ENCODE peak calls at places on chromosomes 5 and 9, in eight cellular contexts. One of them, this sample, is unnamed. For H3K9me3, the result is how much of the 10 kb centered on the place peaks cover.

GRCh38 chr9:91937031-91937430 is 13.0 kb downstream of the ROR2 start:
- DNase-seq in stomach: peak
- DNase-seq in sigmoid colon: no peak
- DNase-seq in CD4-positive, alpha-beta T cell: no peak
- DNase-seq in tibial nerve: no peak
- DNase-seq in NT2/D1: no peak
- DNase-seq in OCI-LY7: no peak
- DNase-seq in colonic mucosa: no peak
- DNase-seq in this sample: no peak

GRCh38 chr5:69074664-69075521 is 18.9 kb upstream of the SLC30A5 start:
- DNase-seq in stomach: no peak
- DNase-seq in sigmoid colon: no peak
- DNase-seq in CD4-positive, alpha-beta T cell: no peak
- DNase-seq in tibial nerve: no peak
- DNase-seq in NT2/D1: no peak
- DNase-seq in OCI-LY7: no peak
- DNase-seq in colonic mucosa: no peak
- DNase-seq in this sample: no peak

GRCh38 chr5:40480392-40480791 is 199.3 kb upstream of the PTGER4 start:
- DNase-seq in stomach: no peak
- DNase-seq in sigmoid colon: no peak
- DNase-seq in CD4-positive, alpha-beta T cell: no peak
- DNase-seq in tibial nerve: no peak
- DNase-seq in NT2/D1: no peak
- DNase-seq in OCI-LY7: no peak
- DNase-seq in colonic mucosa: no peak
- DNase-seq in this sample: no peak

GRCh38 chr9:137376386-137376785 is 46.6 kb downstream of the EXD3 start:
- DNase-seq in stomach: no peak
- DNase-seq in sigmoid colon: no peak
- DNase-seq in CD4-positive, alpha-beta T cell: no peak
- DNase-seq in tibial nerve: no peak
- DNase-seq in NT2/D1: no peak
- DNase-seq in OCI-LY7: no peak
- DNase-seq in colonic mucosa: no peak
- DNase-seq in this sample: no peak

GRCh38 chr5:77851229-77852067 is 75.3 kb upstream of the TBCA start:
- DNase-seq in stomach: no peak
- DNase-seq in sigmoid colon: no peak
- DNase-seq in CD4-positive, alpha-beta T cell: no peak
- DNase-seq in tibial nerve: no peak
- DNase-seq in NT2/D1: no peak
- DNase-seq in OCI-LY7: no peak
- DNase-seq in colonic mucosa: no peak
- DNase-seq in this sample: no peak

GRCh38 chr9:14782652-14783051 is 60.1 kb upstream of the CER1 start:
- DNase-seq in stomach: no peak
- DNase-seq in sigmoid colon: no peak
- DNase-seq in CD4-positive, alpha-beta T cell: no peak
- DNase-seq in tibial nerve: no peak
- DNase-seq in NT2/D1: no peak
- DNase-seq in OCI-LY7: no peak
- DNase-seq in colonic mucosa: no peak
- DNase-seq in this sample: no peak

GRCh38 chr9:133842174-133842573 is 104.0 kb upstream of the SARDH start:
- DNase-seq in stomach: peak
- DNase-seq in sigmoid colon: no peak
- DNase-seq in CD4-positive, alpha-beta T cell: no peak
- DNase-seq in tibial nerve: peak
- DNase-seq in NT2/D1: no peak
- DNase-seq in OCI-LY7: no peak
- DNase-seq in colonic mucosa: peak
- DNase-seq in this sample: no peak

GRCh38 chr5:81301221-81302015 is at the start of gene ZCCHC9:
- DNase-seq in stomach: peak
- DNase-seq in sigmoid colon: peak
- DNase-seq in CD4-positive, alpha-beta T cell: peak
- DNase-seq in tibial nerve: peak
- DNase-seq in NT2/D1: peak
- DNase-seq in OCI-LY7: peak
- DNase-seq in colonic mucosa: peak
- DNase-seq in this sample: peak

GRCh38 chr5:2985718-2986117 is 234.2 kb upstream of the IRX2 start:
- DNase-seq in stomach: no peak
- DNase-seq in sigmoid colon: no peak
- DNase-seq in CD4-positive, alpha-beta T cell: no peak
- DNase-seq in tibial nerve: no peak
- DNase-seq in NT2/D1: no peak
- DNase-seq in OCI-LY7: no peak
- DNase-seq in colonic mucosa: no peak
- DNase-seq in this sample: no peak

GRCh38 chr9:89893886-89894285 is 289.1 kb downstream of the GADD45G start:
- DNase-seq in stomach: no peak
- DNase-seq in sigmoid colon: no peak
- DNase-seq in CD4-positive, alpha-beta T cell: no peak
- DNase-seq in tibial nerve: no peak
- DNase-seq in NT2/D1: no peak
- DNase-seq in OCI-LY7: no peak
- DNase-seq in colonic mucosa: no peak
- DNase-seq in this sample: no peak

GRCh38 chr9:110655723-110656641 is 12.6 kb upstream of the MUSK start:
- DNase-seq in stomach: no peak
- DNase-seq in sigmoid colon: peak
- DNase-seq in CD4-positive, alpha-beta T cell: no peak
- DNase-seq in tibial nerve: peak
- DNase-seq in NT2/D1: no peak
- DNase-seq in OCI-LY7: no peak
- DNase-seq in colonic mucosa: no peak
- DNase-seq in this sample: no peak

GRCh38 chr5:98713027-98713426 is 60.4 kb upstream of the RGMB start:
- DNase-seq in stomach: no peak
- DNase-seq in sigmoid colon: no peak
- DNase-seq in CD4-positive, alpha-beta T cell: no peak
- DNase-seq in tibial nerve: no peak
- DNase-seq in NT2/D1: no peak
- DNase-seq in OCI-LY7: no peak
- DNase-seq in colonic mucosa: no peak
- DNase-seq in this sample: no peak

GRCh38 chr5:7078901-7079300 is 317.0 kb upstream of the ADCY2 start:
- DNase-seq in stomach: no peak
- DNase-seq in sigmoid colon: no peak
- DNase-seq in CD4-positive, alpha-beta T cell: no peak
- DNase-seq in tibial nerve: peak
- DNase-seq in NT2/D1: peak
- DNase-seq in OCI-LY7: peak
- DNase-seq in colonic mucosa: peak
- DNase-seq in this sample: no peak

GRCh38 chr9:107740088-107740980 is 250.8 kb upstream of the KLF4 start:
- DNase-seq in stomach: no peak
- DNase-seq in sigmoid colon: no peak
- DNase-seq in CD4-positive, alpha-beta T cell: no peak
- DNase-seq in tibial nerve: peak
- DNase-seq in NT2/D1: no peak
- DNase-seq in OCI-LY7: no peak
- DNase-seq in colonic mucosa: peak
- DNase-seq in this sample: no peak

GRCh38 chr5:57346336-57346735 is 136.3 kb downstream of the ACTBL2 start:
- DNase-seq in stomach: no peak
- DNase-seq in sigmoid colon: no peak
- DNase-seq in CD4-positive, alpha-beta T cell: no peak
- DNase-seq in tibial nerve: no peak
- DNase-seq in NT2/D1: no peak
- DNase-seq in OCI-LY7: no peak
- DNase-seq in colonic mucosa: no peak
- DNase-seq in this sample: no peak

DNA sequence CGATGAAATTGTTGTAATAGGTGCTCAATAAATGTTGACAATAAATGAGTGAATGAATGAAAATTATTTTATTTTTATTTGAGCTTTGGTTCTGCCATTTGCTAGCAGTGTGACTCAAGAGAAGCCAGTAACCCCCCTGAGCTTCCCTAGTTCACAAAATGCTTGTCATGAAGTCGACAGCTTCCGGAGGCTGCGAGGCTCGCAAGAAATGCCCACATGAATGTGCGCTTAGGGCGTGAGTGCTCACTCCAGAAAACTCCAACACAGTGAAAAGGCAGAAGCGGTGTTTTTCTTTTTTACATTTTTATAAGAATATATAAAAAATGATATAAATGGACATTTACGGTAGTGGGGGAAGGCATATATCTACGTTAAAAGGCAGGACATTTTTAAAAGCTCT is 26.5 kb downstream of the CDKN2A start:
- DNase-seq in stomach: no peak
- DNase-seq in sigmoid colon: no peak
- DNase-seq in CD4-positive, alpha-beta T cell: no peak
- DNase-seq in tibial nerve: no peak
- DNase-seq in NT2/D1: no peak
- DNase-seq in OCI-LY7: no peak
- DNase-seq in colonic mucosa: no peak
- DNase-seq in this sample: no peak
- H3K9me3 ChIP-seq in stomach: under half
- H3K9me3 ChIP-seq in sigmoid colon: under half
- H3K9me3 ChIP-seq in CD4-positive, alpha-beta T cell: half or more
- H3K9me3 ChIP-seq in tibial nerve: under half
- H3K9me3 ChIP-seq in NT2/D1: under half
- H3K9me3 ChIP-seq in OCI-LY7: under half
- H3K9me3 ChIP-seq in colonic mucosa: under half
- H3K9me3 ChIP-seq in this sample: under half

GRCh38 chr5:18882162-18882561 is 1105.8 kb downstream of the CDH18 start:
- DNase-seq in stomach: no peak
- DNase-seq in sigmoid colon: no peak
- DNase-seq in CD4-positive, alpha-beta T cell: no peak
- DNase-seq in tibial nerve: no peak
- DNase-seq in NT2/D1: no peak
- DNase-seq in OCI-LY7: no peak
- DNase-seq in colonic mucosa: no peak
- DNase-seq in this sample: no peak
- H3K9me3 ChIP-seq in stomach: under half
- H3K9me3 ChIP-seq in sigmoid colon: under half
- H3K9me3 ChIP-seq in CD4-positive, alpha-beta T cell: under half
- H3K9me3 ChIP-seq in tibial nerve: under half
- H3K9me3 ChIP-seq in NT2/D1: under half
- H3K9me3 ChIP-seq in OCI-LY7: under half
- H3K9me3 ChIP-seq in colonic mucosa: under half
- H3K9me3 ChIP-seq in this sample: under half

DNA sequence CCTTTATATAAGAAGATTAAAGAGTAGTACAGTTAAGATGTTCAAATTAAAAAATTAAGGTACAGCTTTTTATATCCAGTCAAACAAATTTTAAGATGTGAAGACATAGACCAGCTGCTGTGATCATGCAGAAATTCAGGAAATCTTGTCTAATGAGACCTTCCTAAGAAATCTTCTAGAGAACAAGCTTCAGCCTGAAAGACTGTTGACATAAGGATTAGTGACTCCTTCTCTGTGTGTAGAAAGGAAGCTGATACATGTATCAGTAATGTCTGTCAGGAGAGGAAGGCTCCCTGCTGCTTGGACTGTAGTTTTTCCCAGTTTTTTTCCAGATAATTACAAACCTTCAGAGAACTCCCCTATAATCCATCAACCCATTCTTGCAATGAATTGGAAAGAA is 75.8 kb upstream of the PCSK5 start:
- DNase-seq in stomach: no peak
- DNase-seq in sigmoid colon: no peak
- DNase-seq in CD4-positive, alpha-beta T cell: no peak
- DNase-seq in tibial nerve: no peak
- DNase-seq in NT2/D1: no peak
- DNase-seq in OCI-LY7: no peak
- DNase-seq in colonic mucosa: no peak
- DNase-seq in this sample: no peak
- H3K9me3 ChIP-seq in stomach: half or more
- H3K9me3 ChIP-seq in sigmoid colon: under half
- H3K9me3 ChIP-seq in CD4-positive, alpha-beta T cell: under half
- H3K9me3 ChIP-seq in tibial nerve: half or more
- H3K9me3 ChIP-seq in NT2/D1: under half
- H3K9me3 ChIP-seq in OCI-LY7: under half
- H3K9me3 ChIP-seq in colonic mucosa: under half
- H3K9me3 ChIP-seq in this sample: under half

DNA sequence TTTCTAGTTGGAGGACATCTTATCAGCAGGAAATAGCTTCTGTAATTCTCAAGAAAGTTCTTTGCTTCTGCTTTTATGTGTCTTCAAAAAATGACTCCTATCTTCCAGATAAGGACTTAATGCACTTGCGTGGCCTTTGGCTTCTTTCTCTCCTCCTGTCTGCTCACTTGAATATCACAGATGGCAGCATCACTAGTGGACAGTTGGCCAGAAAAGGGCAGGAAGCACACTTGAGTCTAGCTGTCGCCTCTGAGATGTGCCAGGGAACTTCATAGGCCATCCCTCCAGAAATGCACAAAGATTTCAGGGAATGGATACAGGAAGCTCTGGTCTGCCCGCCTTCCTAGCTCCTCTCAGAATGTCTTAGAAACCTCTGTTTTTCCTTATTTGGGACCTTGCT is 22.3 kb upstream of the LTC4S start:
- DNase-seq in stomach: no peak
- DNase-seq in sigmoid colon: no peak
- DNase-seq in CD4-positive, alpha-beta T cell: no peak
- DNase-seq in tibial nerve: no peak
- DNase-seq in NT2/D1: no peak
- DNase-seq in OCI-LY7: no peak
- DNase-seq in colonic mucosa: no peak
- DNase-seq in this sample: no peak
- H3K9me3 ChIP-seq in stomach: under half
- H3K9me3 ChIP-seq in sigmoid colon: under half
- H3K9me3 ChIP-seq in CD4-positive, alpha-beta T cell: under half
- H3K9me3 ChIP-seq in tibial nerve: under half
- H3K9me3 ChIP-seq in NT2/D1: under half
- H3K9me3 ChIP-seq in OCI-LY7: under half
- H3K9me3 ChIP-seq in colonic mucosa: under half
- H3K9me3 ChIP-seq in this sample: under half

GRCh38 chr9:8429768-8430167 is 630.2 kb upstream of the DMAC1 start:
- DNase-seq in stomach: no peak
- DNase-seq in sigmoid colon: no peak
- DNase-seq in CD4-positive, alpha-beta T cell: no peak
- DNase-seq in tibial nerve: no peak
- DNase-seq in NT2/D1: no peak
- DNase-seq in OCI-LY7: no peak
- DNase-seq in colonic mucosa: no peak
- DNase-seq in this sample: no peak

GRCh38 chr9:8429157-8429556 is 629.6 kb upstream of the DMAC1 start:
- DNase-seq in stomach: no peak
- DNase-seq in sigmoid colon: no peak
- DNase-seq in CD4-positive, alpha-beta T cell: no peak
- DNase-seq in tibial nerve: no peak
- DNase-seq in NT2/D1: no peak
- DNase-seq in OCI-LY7: no peak
- DNase-seq in colonic mucosa: no peak
- DNase-seq in this sample: no peak

GRCh38 chr9:8431505-8431904 is 631.9 kb upstream of the DMAC1 start:
- DNase-seq in stomach: no peak
- DNase-seq in sigmoid colon: no peak
- DNase-seq in CD4-positive, alpha-beta T cell: no peak
- DNase-seq in tibial nerve: no peak
- DNase-seq in NT2/D1: no peak
- DNase-seq in OCI-LY7: no peak
- DNase-seq in colonic mucosa: no peak
- DNase-seq in this sample: no peak

GRCh38 chr9:8432224-8432623 is 632.6 kb upstream of the DMAC1 start:
- DNase-seq in stomach: no peak
- DNase-seq in sigmoid colon: no peak
- DNase-seq in CD4-positive, alpha-beta T cell: no peak
- DNase-seq in tibial nerve: no peak
- DNase-seq in NT2/D1: no peak
- DNase-seq in OCI-LY7: no peak
- DNase-seq in colonic mucosa: no peak
- DNase-seq in this sample: no peak

GRCh38 chr9:8430945-8431344 is 631.4 kb upstream of the DMAC1 start:
- DNase-seq in stomach: no peak
- DNase-seq in sigmoid colon: no peak
- DNase-seq in CD4-positive, alpha-beta T cell: no peak
- DNase-seq in tibial nerve: no peak
- DNase-seq in NT2/D1: no peak
- DNase-seq in OCI-LY7: no peak
- DNase-seq in colonic mucosa: no peak
- DNase-seq in this sample: no peak
- H3K9me3 ChIP-seq in stomach: under half
- H3K9me3 ChIP-seq in sigmoid colon: under half
- H3K9me3 ChIP-seq in CD4-positive, alpha-beta T cell: under half
- H3K9me3 ChIP-seq in tibial nerve: under half
- H3K9me3 ChIP-seq in NT2/D1: under half
- H3K9me3 ChIP-seq in OCI-LY7: under half
- H3K9me3 ChIP-seq in colonic mucosa: under half
- H3K9me3 ChIP-seq in this sample: under half

This sample was measured in esophagus squamous epithelium.